ENCODE peak calls at places on chromosome 18, in ten cellular contexts. D is central memory CD8-positive, alpha-beta T cell; M is activated naive CD8-positive, alpha-beta T cell treated with anti-CD3 and anti-CD28 coated beads, Interleukin-2, amount 10 ng/mL, durations not matched to agents 7 days and 5 days; U is right cardiac atrium; K is EL; E is activated T-cell treated with anti-CD3 and anti-CD28 coated beads for 24 hours; L is heart left ventricle; T is GM10248; S is NCI-H2171; P is Right ventricle myocardium superior. V is an unnamed sample.

GRCh38 chr18:59743561-59743960 is 46.3 kb upstream of the CCBE1 start:
- DNase-seq in S (no peak), D (no peak), T (no peak), M (no peak), P (no peak), L (no peak), K (peak), U (no peak), E (no peak), V (no peak)

GRCh38 chr18:72613589-72613988 is 69.4 kb upstream of the CBLN2 start:
- DNase-seq in E (no peak), L (no peak), U (no peak), S (no peak), K (no peak), D (no peak), T (no peak), P (no peak), M (no peak), V (no peak)

GRCh38 chr18:59646228-59646945 is 50.8 kb downstream of the CCBE1 start:
- DNase-seq in P (no peak), S (no peak), E (no peak), T (no peak), U (no peak), D (no peak), K (no peak), L (no peak), M (no peak), V (no peak)

GRCh38 chr18:8413751-8414150 is 195.5 kb upstream of the RAB12 start:
- DNase-seq in S (no peak), L (no peak), T (no peak), E (no peak), D (no peak), K (no peak), P (no peak), U (no peak), M (no peak), V (no peak)

GRCh38 chr18:63107931-63108330 is 211.6 kb downstream of the BCL2 start:
- DNase-seq in L (no peak), K (no peak), M (no peak), E (no peak), D (no peak), P (no peak), U (no peak), S (no peak), T (no peak), V (no peak)

GRCh38 chr18:49758263-49758610 is 55.1 kb downstream of the ACAA2 start:
- DNase-seq in L (no peak), D (no peak), T (no peak), P (no peak), E (no peak), K (no peak), S (no peak), M (no peak), U (no peak), V (no peak)

GRCh38 chr18:2883137-2883671 is 36.4 kb downstream of the EMILIN2 start:
- DNase-seq in K (no peak), D (no peak), L (no peak), M (peak), U (no peak), E (no peak), T (peak), P (no peak), S (no peak), V (no peak)

GRCh38 chr18:45291616-45292612 is 323.4 kb upstream of the SLC14A2 start:
- DNase-seq in E (no peak), U (no peak), D (no peak), S (no peak), M (no peak), K (no peak), L (no peak), T (no peak), P (no peak), V (peak)

GRCh38 chr18:12679183-12679786 is 21.4 kb upstream of the SPIRE1 start:
- DNase-seq in S (no peak), K (peak), D (no peak), M (no peak), U (peak), T (no peak), P (peak), E (no peak), L (peak), V (no peak)

GRCh38 chr18:5983479-5983878 is 88.2 kb upstream of the TMEM200C start:
- DNase-seq in D (no peak), M (no peak), L (no peak), E (no peak), K (no peak), P (no peak), S (no peak), U (no peak), T (no peak), V (no peak)

GRCh38 chr18:11953113-11953512 is 28.2 kb upstream of the IMPA2 start:
- DNase-seq in U (no peak), E (no peak), S (no peak), M (no peak), P (no peak), T (no peak), K (no peak), D (no peak), L (no peak), V (no peak)

GRCh38 chr18:41681138-41681881 is 273.7 kb upstream of the PIK3C3 start:
- DNase-seq in U (no peak), E (no peak), P (no peak), S (no peak), T (no peak), D (no peak), K (no peak), M (no peak), L (no peak), V (no peak)

GRCh38 chr18:79197531-79197930 is 128.3 kb downstream of the ATP9B start:
- DNase-seq in P (no peak), L (no peak), E (no peak), S (peak), D (no peak), U (no peak), M (no peak), T (no peak), K (no peak), V (no peak)

GRCh38 chr18:48135436-48135966 is 205.0 kb upstream of the SMAD2 start:
- DNase-seq in S (no peak), U (no peak), E (no peak), P (no peak), M (no peak), D (no peak), L (no peak), T (no peak), K (no peak), V (no peak)

GRCh38 chr18:22544626-22545025 is 126.9 kb upstream of the CTAGE1 start:
- DNase-seq in D (no peak), T (no peak), S (no peak), K (no peak), L (no peak), E (no peak), M (no peak), P (no peak), U (no peak), V (no peak)

GRCh38 chr18:51716277-51716676 is 518.8 kb upstream of the MEX3C start:
- DNase-seq in L (no peak), P (no peak), D (no peak), M (no peak), E (no peak), U (no peak), S (no peak), K (no peak), T (no peak), V (no peak)

GRCh38 chr18:8730080-8730827 is 24.9 kb downstream of the MTCL1 start:
- DNase-seq in L (peak), M (no peak), K (peak), U (peak), P (peak), T (no peak), D (no peak), S (no peak), E (no peak), V (peak)

GRCh38 chr18:59729781-59730180 is 32.6 kb upstream of the CCBE1 start:
- DNase-seq in E (no peak), U (no peak), S (no peak), L (no peak), M (no peak), P (no peak), K (no peak), T (no peak), D (no peak), V (no peak)

GRCh38 chr18:35917043-35917442 is 55.4 kb upstream of the RMP24 start:
- DNase-seq in M (no peak), L (no peak), D (no peak), T (no peak), K (no peak), S (no peak), E (no peak), U (no peak), P (no peak), V (no peak)

GRCh38 chr18:11020867-11021414 is 128.4 kb downstream of the PIEZO2 start:
- DNase-seq in D (no peak), U (no peak), K (no peak), L (no peak), M (no peak), T (no peak), E (no peak), P (no peak), S (no peak), V (no peak)

GRCh38 chr18:79941473-79942119 is 9.9 kb downstream of the SLC66A2 start:
- DNase-seq in M (peak), D (no peak), L (no peak), E (no peak), P (no peak), U (peak), T (no peak), K (no peak), S (no peak), V (no peak)

GRCh38 chr18:9482790-9483189 is 7.5 kb downstream of the RALBP1 start:
- DNase-seq in K (no peak), P (no peak), T (no peak), M (no peak), U (no peak), L (no peak), D (no peak), S (no peak), E (no peak), V (no peak)

GRCh38 chr18:28267878-28268625 is 91.1 kb upstream of the CDH2 start:
- DNase-seq in U (no peak), D (no peak), S (no peak), P (no peak), L (no peak), M (no peak), K (peak), T (no peak), E (no peak), V (peak)

GRCh38 chr18:58446661-58447060 is 182.2 kb downstream of the ALPK2 start:
- DNase-seq in M (no peak), T (no peak), E (no peak), L (no peak), K (no peak), S (no peak), U (no peak), D (no peak), P (no peak), V (no peak)

GRCh38 chr18:59813942-59814341 is 85.9 kb upstream of the PMAIP1 start:
- DNase-seq in L (no peak), K (peak), U (no peak), D (no peak), M (no peak), P (no peak), T (no peak), S (no peak), E (no peak), V (no peak)

GRCh38 chr18:68840554-68841263 is 42.8 kb downstream of the CCDC102B start:
- DNase-seq in S (no peak), K (peak), D (no peak), M (no peak), L (no peak), U (no peak), E (no peak), T (no peak), P (no peak), V (peak)

GRCh38 chr18:77006305-77007175 is 126.0 kb downstream of the MBP start:
- DNase-seq in K (no peak), U (no peak), L (no peak), S (no peak), E (no peak), P (peak), D (no peak), M (no peak), T (no peak), V (no peak)

GRCh38 chr18:10419420-10420103 is 34.9 kb upstream of the APCDD1 start:
- DNase-seq in T (no peak), L (no peak), D (no peak), E (no peak), M (no peak), P (no peak), S (no peak), K (peak), U (no peak), V (no peak)

GRCh38 chr18:69974365-69974764 is 26.7 kb upstream of the CD226 start:
- DNase-seq in E (no peak), T (no peak), S (no peak), U (no peak), P (no peak), K (peak), L (no peak), M (no peak), D (no peak), V (peak)

GRCh38 chr18:23259701-23260661 is 124.7 kb downstream of the CABLES1 start:
- DNase-seq in M (peak), T (peak), U (peak), D (no peak), K (peak), S (peak), L (peak), E (no peak), P (peak), V (peak)

GRCh38 chr18:75207298-75208054 is 1.5 kb downstream of the PTGR3 start:
- DNase-seq in E (peak), S (no peak), M (no peak), D (no peak), P (no peak), U (no peak), T (no peak), K (peak), L (no peak), V (no peak)

GRCh38 chr18:59988098-59988706 is 88.4 kb downstream of the PMAIP1 start:
- DNase-seq in D (no peak), L (peak), E (peak), S (peak), T (peak), U (peak), K (peak), M (no peak), P (no peak), V (peak)

GRCh38 chr18:37385846-37386435 is 179.7 kb downstream of the CELF4 start:
- DNase-seq in L (no peak), T (peak), D (no peak), S (no peak), E (no peak), P (no peak), U (no peak), K (peak), M (no peak), V (no peak)